ENCODE peak calls at places on chromosomes 1 and 21, in five cellular contexts. One of them, this sample, is unnamed.

GRCh38 chr1:109716570-109717090 is 4.6 kb downstream of the GSTM5 start:
- DNase-seq in tibial nerve: no peak
- DNase-seq in CD14-positive monocyte: no peak
- DNase-seq in astrocyte of the spinal cord: no peak
- DNase-seq in uterus: no peak
- DNase-seq in this sample: no peak

GRCh38 chr1:76040327-76040868 is 34.1 kb upstream of the ST6GALNAC3 start:
- DNase-seq in tibial nerve: no peak
- DNase-seq in astrocyte of the spinal cord: no peak
- DNase-seq in uterus: no peak
- DNase-seq in CD14-positive monocyte: no peak
- DNase-seq in this sample: no peak

GRCh38 chr1:179493323-179493722 is 82.4 kb downstream of the NPHS2 start:
- DNase-seq in uterus: no peak
- DNase-seq in CD14-positive monocyte: no peak
- DNase-seq in astrocyte of the spinal cord: no peak
- DNase-seq in tibial nerve: no peak
- DNase-seq in this sample: no peak

GRCh38 chr21:25515484-25516405 is 91.5 kb downstream of the MRPL39 start:
- DNase-seq in CD14-positive monocyte: no peak
- DNase-seq in tibial nerve: no peak
- DNase-seq in astrocyte of the spinal cord: peak; percentile 58
- DNase-seq in uterus: no peak
- DNase-seq in this sample: no peak

GRCh38 chr1:6686294-6686693 is 15.3 kb downstream of the DNAJC11 start:
- DNase-seq in astrocyte of the spinal cord: no peak
- DNase-seq in CD14-positive monocyte: no peak
- DNase-seq in uterus: no peak
- DNase-seq in tibial nerve: no peak
- DNase-seq in this sample: no peak

GRCh38 chr1:32101233-32101681 is 6.6 kb upstream of the KPNA6 start:
- DNase-seq in astrocyte of the spinal cord: peak; percentile 63
- DNase-seq in uterus: no peak
- DNase-seq in CD14-positive monocyte: no peak
- DNase-seq in tibial nerve: no peak
- DNase-seq in this sample: no peak

GRCh38 chr1:179353546-179353945 is 12.2 kb upstream of the AXDND1 start:
- DNase-seq in CD14-positive monocyte: no peak
- DNase-seq in uterus: peak; percentile 39
- DNase-seq in tibial nerve: no peak
- DNase-seq in astrocyte of the spinal cord: peak; percentile 51
- DNase-seq in this sample: no peak

GRCh38 chr1:233613252-233614172 is at the start of gene KCNK1:
- DNase-seq in astrocyte of the spinal cord: peak; percentile 88
- DNase-seq in tibial nerve: no peak
- DNase-seq in CD14-positive monocyte: no peak
- DNase-seq in uterus: peak; percentile 79
- DNase-seq in this sample: peak; percentile 40

GRCh38 chr1:11822091-11822490 is 16.1 kb downstream of the CLCN6 start:
- DNase-seq in tibial nerve: no peak
- DNase-seq in astrocyte of the spinal cord: peak; percentile 12
- DNase-seq in uterus: no peak
- DNase-seq in CD14-positive monocyte: no peak
- DNase-seq in this sample: no peak

GRCh38 chr1:92653605-92654381 is 131.1 kb downstream of the EVI5 start:
- DNase-seq in astrocyte of the spinal cord: no peak
- DNase-seq in uterus: no peak
- DNase-seq in tibial nerve: no peak
- DNase-seq in CD14-positive monocyte: no peak
- DNase-seq in this sample: no peak

GRCh38 chr1:89865498-89866385 is 44.9 kb downstream of the LRRC8D start:
- DNase-seq in tibial nerve: no peak
- DNase-seq in astrocyte of the spinal cord: peak; percentile 34
- DNase-seq in uterus: no peak
- DNase-seq in CD14-positive monocyte: no peak
- DNase-seq in this sample: no peak

GRCh38 chr1:2300851-2301606 is 72.9 kb downstream of the SKI start:
- DNase-seq in astrocyte of the spinal cord: no peak
- DNase-seq in CD14-positive monocyte: peak; percentile 98
- DNase-seq in uterus: peak; percentile 71
- DNase-seq in tibial nerve: peak; percentile 70
- DNase-seq in this sample: peak; percentile 53

GRCh38 chr1:17890815-17891191 is 135.7 kb downstream of the ACTL8 start:
- DNase-seq in CD14-positive monocyte: no peak
- DNase-seq in astrocyte of the spinal cord: no peak
- DNase-seq in uterus: no peak
- DNase-seq in tibial nerve: no peak
- DNase-seq in this sample: no peak

GRCh38 chr1:203839081-203839480 is 22.3 kb upstream of the SNRPE start:
- DNase-seq in tibial nerve: no peak
- DNase-seq in uterus: no peak
- DNase-seq in astrocyte of the spinal cord: peak; percentile 81
- DNase-seq in CD14-positive monocyte: no peak
- DNase-seq in this sample: no peak

GRCh38 chr1:74334147-74334546 is 99.0 kb downstream of the TNNI3K start:
- DNase-seq in astrocyte of the spinal cord: peak; percentile 43
- DNase-seq in CD14-positive monocyte: no peak
- DNase-seq in tibial nerve: no peak
- DNase-seq in uterus: no peak
- DNase-seq in this sample: no peak

GRCh38 chr1:91701494-91701869 is 184.5 kb downstream of the TGFBR3 start:
- DNase-seq in tibial nerve: no peak
- DNase-seq in astrocyte of the spinal cord: no peak
- DNase-seq in uterus: no peak
- DNase-seq in CD14-positive monocyte: no peak
- DNase-seq in this sample: no peak

GRCh38 chr1:39105841-39106765 is 80.0 kb downstream of the NDUFS5 start:
- DNase-seq in CD14-positive monocyte: no peak
- DNase-seq in tibial nerve: no peak
- DNase-seq in astrocyte of the spinal cord: peak; percentile 51
- DNase-seq in uterus: peak; percentile 53
- DNase-seq in this sample: no peak

GRCh38 chr21:14866859-14867560 is 197.8 kb downstream of the NRIP1 start:
- DNase-seq in CD14-positive monocyte: no peak
- DNase-seq in uterus: no peak
- DNase-seq in tibial nerve: no peak
- DNase-seq in astrocyte of the spinal cord: no peak
- DNase-seq in this sample: no peak

GRCh38 chr1:36924282-36924791 is 110.0 kb downstream of the GRIK3 start:
- DNase-seq in tibial nerve: peak; percentile 27
- DNase-seq in CD14-positive monocyte: no peak
- DNase-seq in astrocyte of the spinal cord: peak; percentile 0
- DNase-seq in uterus: no peak
- DNase-seq in this sample: no peak

GRCh38 chr21:34072145-34073031 is 990 bp upstream of the MRPS6 start:
- DNase-seq in CD14-positive monocyte: peak; percentile 51
- DNase-seq in tibial nerve: peak; percentile 14
- DNase-seq in astrocyte of the spinal cord: no peak
- DNase-seq in uterus: peak; percentile 43
- DNase-seq in this sample: no peak

GRCh38 chr21:15840406-15840805 is 110.6 kb downstream of the USP25 start:
- DNase-seq in CD14-positive monocyte: no peak
- DNase-seq in astrocyte of the spinal cord: no peak
- DNase-seq in tibial nerve: no peak
- DNase-seq in uterus: no peak
- DNase-seq in this sample: no peak

GRCh38 chr1:171817511-171818265 is 23.6 kb upstream of the DNM3 start:
- DNase-seq in CD14-positive monocyte: peak; percentile 61
- DNase-seq in uterus: peak; percentile 38
- DNase-seq in astrocyte of the spinal cord: peak; percentile 64
- DNase-seq in tibial nerve: no peak
- DNase-seq in this sample: peak; percentile 24

GRCh38 chr1:58813801-58814200 is 30.0 kb upstream of the JUN start:
- DNase-seq in uterus: peak; percentile 38
- DNase-seq in tibial nerve: no peak
- DNase-seq in astrocyte of the spinal cord: no peak
- DNase-seq in CD14-positive monocyte: no peak
- DNase-seq in this sample: no peak

GRCh38 chr1:201309420-201309819 is 26.1 kb downstream of the PKP1 start:
- DNase-seq in CD14-positive monocyte: no peak
- DNase-seq in uterus: peak; percentile 60
- DNase-seq in tibial nerve: peak; percentile 34
- DNase-seq in astrocyte of the spinal cord: peak; percentile 52
- DNase-seq in this sample: no peak

GRCh38 chr1:114988095-114988494 is 41.5 kb upstream of the TSHB start:
- DNase-seq in uterus: no peak
- DNase-seq in CD14-positive monocyte: no peak
- DNase-seq in astrocyte of the spinal cord: no peak
- DNase-seq in tibial nerve: no peak
- DNase-seq in this sample: no peak

GRCh38 chr1:240608707-240609106 is 3.2 kb downstream of the GREM2 start:
- DNase-seq in astrocyte of the spinal cord: no peak
- DNase-seq in uterus: peak; percentile 24
- DNase-seq in tibial nerve: no peak
- DNase-seq in CD14-positive monocyte: no peak
- DNase-seq in this sample: no peak

GRCh38 chr1:155981266-155982088 is 3.1 kb upstream of the ARHGEF2 start:
- DNase-seq in tibial nerve: no peak
- DNase-seq in uterus: peak; percentile 64
- DNase-seq in astrocyte of the spinal cord: no peak
- DNase-seq in CD14-positive monocyte: peak; percentile 75
- DNase-seq in this sample: no peak

GRCh38 chr1:109398343-109399225 is 866 bp upstream of the SORT1 start:
- DNase-seq in astrocyte of the spinal cord: no peak
- DNase-seq in uterus: no peak
- DNase-seq in CD14-positive monocyte: no peak
- DNase-seq in tibial nerve: no peak
- DNase-seq in this sample: no peak

GRCh38 chr1:159091547-159092397 is 15.2 kb upstream of the AIM2 start:
- DNase-seq in astrocyte of the spinal cord: peak; percentile 75
- DNase-seq in CD14-positive monocyte: peak; percentile 65
- DNase-seq in uterus: no peak
- DNase-seq in tibial nerve: no peak
- DNase-seq in this sample: no peak

GRCh38 chr1:162856260-162856659 is 4.7 kb downstream of the CCDC190 start:
- DNase-seq in uterus: no peak
- DNase-seq in CD14-positive monocyte: no peak
- DNase-seq in astrocyte of the spinal cord: peak; percentile 99
- DNase-seq in tibial nerve: no peak
- DNase-seq in this sample: no peak

GRCh38 chr1:5492861-5493260 is 499.4 kb downstream of the NPHP4 start:
- DNase-seq in astrocyte of the spinal cord: no peak
- DNase-seq in tibial nerve: no peak
- DNase-seq in CD14-positive monocyte: no peak
- DNase-seq in uterus: no peak
- DNase-seq in this sample: no peak

GRCh38 chr1:2229921-2230700 is 2.0 kb downstream of the SKI start:
- DNase-seq in astrocyte of the spinal cord: no peak
- DNase-seq in tibial nerve: no peak
- DNase-seq in CD14-positive monocyte: peak; percentile 44
- DNase-seq in uterus: peak; percentile 51
- DNase-seq in this sample: no peak

GRCh38 chr21:39422468-39423241 is 22.9 kb downstream of the LCA5L start:
- DNase-seq in CD14-positive monocyte: no peak
- DNase-seq in uterus: no peak
- DNase-seq in tibial nerve: no peak
- DNase-seq in astrocyte of the spinal cord: no peak
- DNase-seq in this sample: no peak

GRCh38 chr1:21703318-21703963 is 34.3 kb upstream of the RAP1GAP start:
- DNase-seq in CD14-positive monocyte: no peak
- DNase-seq in astrocyte of the spinal cord: peak; percentile 83
- DNase-seq in uterus: no peak
- DNase-seq in tibial nerve: no peak
- DNase-seq in this sample: no peak
- TF ChIP-seq CTCF in CD14-positive monocyte: peak; percentile 54
- TF ChIP-seq CTCF in astrocyte of the spinal cord: peak; percentile 59
- TF ChIP-seq CTCF in uterus: no peak
- TF ChIP-seq CTCF in tibial nerve: no peak
- TF ChIP-seq CTCF in this sample: no peak

DNA sequence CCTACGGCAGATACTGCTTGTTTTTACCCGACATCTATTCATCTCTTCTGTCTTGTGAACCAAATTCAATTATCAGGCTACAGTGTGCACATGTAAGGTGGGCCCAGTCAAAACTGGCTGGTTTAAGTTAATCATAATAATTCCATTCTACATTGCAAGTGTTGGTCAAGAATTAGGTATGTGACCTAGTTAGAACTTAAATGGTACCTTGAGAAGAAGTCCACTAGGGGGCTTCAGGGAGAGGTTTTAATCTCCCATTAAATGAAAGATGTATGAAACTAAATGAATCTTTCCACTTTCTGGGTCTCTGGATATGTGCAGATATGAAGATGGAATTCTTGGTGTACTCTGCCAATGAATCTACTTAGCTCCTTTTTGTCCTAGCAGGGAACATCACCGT is 187.1 kb downstream of the CDC42BPA start:
- DNase-seq in tibial nerve: no peak
- DNase-seq in astrocyte of the spinal cord: peak; percentile 44
- DNase-seq in uterus: no peak
- DNase-seq in CD14-positive monocyte: no peak
- DNase-seq in this sample: no peak
- TF ChIP-seq CTCF in tibial nerve: peak; percentile 37
- TF ChIP-seq CTCF in astrocyte of the spinal cord: peak; percentile 60
- TF ChIP-seq CTCF in uterus: peak; percentile 32
- TF ChIP-seq CTCF in CD14-positive monocyte: peak; percentile 21
- TF ChIP-seq CTCF in this sample: no peak

GRCh38 chr1:221856188-221857093 is 114.6 kb upstream of the DUSP10 start:
- DNase-seq in astrocyte of the spinal cord: peak; percentile 60
- DNase-seq in tibial nerve: no peak
- DNase-seq in CD14-positive monocyte: no peak
- DNase-seq in uterus: no peak
- DNase-seq in this sample: no peak
- TF ChIP-seq CTCF in astrocyte of the spinal cord: no peak
- TF ChIP-seq CTCF in tibial nerve: no peak
- TF ChIP-seq CTCF in CD14-positive monocyte: no peak
- TF ChIP-seq CTCF in uterus: no peak
- TF ChIP-seq CTCF in this sample: no peak

GRCh38 chr1:33501309-33501708 is 28.9 kb downstream of the ZSCAN20 start:
- DNase-seq in tibial nerve: no peak
- DNase-seq in CD14-positive monocyte: no peak
- DNase-seq in astrocyte of the spinal cord: no peak
- DNase-seq in uterus: no peak
- DNase-seq in this sample: no peak

GRCh38 chr1:33501774-33502173 is 29.3 kb downstream of the ZSCAN20 start:
- DNase-seq in uterus: no peak
- DNase-seq in astrocyte of the spinal cord: no peak
- DNase-seq in tibial nerve: no peak
- DNase-seq in CD14-positive monocyte: no peak
- DNase-seq in this sample: no peak

GRCh38 chr1:33497410-33497809 is 25.0 kb downstream of the ZSCAN20 start:
- DNase-seq in tibial nerve: no peak
- DNase-seq in CD14-positive monocyte: no peak
- DNase-seq in astrocyte of the spinal cord: no peak
- DNase-seq in uterus: no peak
- DNase-seq in this sample: no peak

GRCh38 chr1:33502726-33503125 is 30.3 kb downstream of the ZSCAN20 start:
- DNase-seq in astrocyte of the spinal cord: peak; percentile 54
- DNase-seq in CD14-positive monocyte: no peak
- DNase-seq in uterus: no peak
- DNase-seq in tibial nerve: no peak
- DNase-seq in this sample: no peak

DNA sequence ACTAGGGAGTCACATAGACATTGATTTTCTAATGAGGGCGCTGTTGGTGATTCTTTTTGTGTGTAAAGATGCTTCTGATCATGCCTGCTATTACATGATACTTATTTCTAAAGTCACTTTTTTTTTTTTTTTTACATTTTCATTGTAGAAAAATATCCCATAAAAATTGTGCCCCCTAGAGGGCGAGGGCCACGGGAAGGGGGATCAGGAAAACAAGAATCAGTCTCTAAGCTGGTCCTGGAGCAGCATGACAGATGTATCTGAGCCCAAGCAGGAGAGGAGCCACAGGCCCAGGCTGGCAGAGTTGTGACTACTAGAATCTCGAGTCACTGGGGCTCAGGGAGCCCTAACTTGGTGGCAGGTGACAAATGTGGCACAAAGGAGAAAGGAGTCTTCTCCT is 28.1 kb downstream of the ZSCAN20 start:
- DNase-seq in CD14-positive monocyte: no peak
- DNase-seq in astrocyte of the spinal cord: no peak
- DNase-seq in uterus: no peak
- DNase-seq in tibial nerve: no peak
- DNase-seq in this sample: no peak
- TF ChIP-seq CTCF in CD14-positive monocyte: no peak
- TF ChIP-seq CTCF in astrocyte of the spinal cord: peak; percentile 30
- TF ChIP-seq CTCF in uterus: no peak
- TF ChIP-seq CTCF in tibial nerve: no peak
- TF ChIP-seq CTCF in this sample: no peak

This sample was measured in omental fat pad.